ENCODE peak calls at places on chromosomes 2 and 18, in six cellular contexts. B is RWPE1, G is body of pancreas, D is tibial artery, F is pancreas, Q is EL. J is an unnamed sample.

GRCh38 chr18:21100141-21100540 is 11.5 kb downstream of the ROCK1 start:
- DNase-seq in Q (peak; percentile 21), G (no peak), D (no peak), B (no peak), F (no peak), J (no peak)

GRCh38 chr18:23422751-23423418 is 30.2 kb upstream of the RIOK3 start:
- DNase-seq in Q (peak; percentile 76), D (no peak), F (no peak), G (no peak), B (peak; percentile 29), J (peak; percentile 35)

GRCh38 chr18:13216092-13216582 is 2.4 kb upstream of the LDLRAD4 start:
- DNase-seq in D (peak; percentile 78), F (peak; percentile 54), G (peak; percentile 63), Q (peak; percentile 51), B (peak; percentile 31), J (peak; percentile 94)

GRCh38 chr18:49135871-49136270 is 185.1 kb upstream of the SMAD7 start:
- DNase-seq in F (peak; percentile 21), G (no peak), Q (peak; percentile 40), D (no peak), B (no peak), J (no peak)

GRCh38 chr2:67638146-67638545 is 241.0 kb downstream of the ETAA1 start:
- DNase-seq in G (no peak), F (no peak), Q (no peak), D (no peak), B (no peak), J (no peak)

GRCh38 chr2:234714711-234715110 is 217.8 kb upstream of the ARL4C start:
- DNase-seq in B (no peak), G (no peak), Q (no peak), F (no peak), D (no peak), J (no peak)

GRCh38 chr2:36780231-36780808 is 83.8 kb downstream of the VIT start:
- DNase-seq in D (no peak), G (no peak), Q (peak; percentile 72), F (no peak), B (peak; percentile 64), J (no peak)

GRCh38 chr18:34458371-34458770 is 233.7 kb upstream of the NOL4 start:
- DNase-seq in G (no peak), D (no peak), Q (no peak), F (no peak), B (no peak), J (no peak)

GRCh38 chr2:173854840-173855239 is 110.3 kb downstream of the SP3 start:
- DNase-seq in F (no peak), D (peak; percentile 40), B (no peak), G (no peak), Q (peak; percentile 76), J (no peak)

GRCh38 chr2:185221-185620 is 78.6 kb downstream of the SH3YL1 start:
- DNase-seq in F (no peak), Q (no peak), G (no peak), B (peak; percentile 59), D (no peak), J (no peak)

GRCh38 chr2:109059474-109060165 is 69.4 kb upstream of the SH3RF3 start:
- DNase-seq in F (no peak), Q (no peak), G (no peak), B (no peak), D (no peak), J (peak; percentile 64)

GRCh38 chr2:101982630-101983029 is 9.1 kb upstream of the IL1R2 start:
- DNase-seq in D (no peak), Q (no peak), B (no peak), G (no peak), F (no peak), J (no peak)

GRCh38 chr2:200603972-200604371 is 18.2 kb downstream of the AOX1 start:
- DNase-seq in F (no peak), B (peak; percentile 76), D (no peak), G (no peak), Q (peak; percentile 84), J (no peak)

GRCh38 chr2:238496756-238497609 is 70.3 kb downstream of the ASB1 start:
- DNase-seq in D (no peak), Q (no peak), B (no peak), G (no peak), F (no peak), J (no peak)

GRCh38 chr2:104733544-104733943 is 120.4 kb upstream of the POU3F3 start:
- DNase-seq in G (peak; percentile 23), D (no peak), B (peak; percentile 7), Q (no peak), F (no peak), J (peak; percentile 56)

J was measured in right lobe of liver.